ENCODE peak calls at places on chromosomes 3 and 15, in six cellular contexts. I is A549, J is GM12878, Y is K562, G is endothelial cell of umbilical vein, L is HepG2. P is an unnamed sample.
A peak's percentile ranks its signal among the peaks of the same experiment; 100 is the strongest.

GRCh38 chr15:79606831-79607355 is 174.8 kb downstream of the MINAR1 start:
- DNase-seq in L (no peak), Y (no peak), G (no peak), I (no peak), J (no peak), P (no peak)

GRCh38 chr3:108391917-108392585 is 95.7 kb downstream of the HHLA2 start:
- DNase-seq in I (no peak), L (no peak), G (no peak), J (no peak), Y (no peak), P (no peak)

GRCh38 chr3:9201278-9201677 is 48.2 kb downstream of the SRGAP3 start:
- DNase-seq in Y (no peak), J (no peak), G (no peak), I (no peak), L (no peak), P (no peak)

GRCh38 chr15:65085207-65085753 is 8.7 kb downstream of the KBTBD13 start:
- DNase-seq in Y (no peak), J (no peak), L (no peak), G (no peak), I (no peak), P (no peak)

GRCh38 chr15:81386947-81387346 is 12.9 kb upstream of the TMC3 start:
- DNase-seq in J (no peak), I (no peak), G (no peak), Y (no peak), L (no peak), P (no peak)

GRCh38 chr3:4981688-4982494 is 2.7 kb downstream of the BHLHE40 start:
- DNase-seq in J (no peak), I (peak; percentile 90), Y (no peak), G (peak; percentile 72), L (peak; percentile 70), P (peak; percentile 75)

GRCh38 chr15:98715401-98715800 is 67.1 kb downstream of the IGF1R start:
- DNase-seq in I (no peak), L (no peak), Y (no peak), G (no peak), J (no peak), P (no peak)

GRCh38 chr15:90529008-90529368 is 735 bp upstream of the CRTC3 start:
- DNase-seq in G (no peak), J (no peak), L (no peak), Y (no peak), I (no peak), P (no peak)

GRCh38 chr3:131907809-131908208 is 127.0 kb downstream of the CPNE4 start:
- DNase-seq in L (no peak), G (no peak), I (no peak), J (no peak), Y (no peak), P (no peak)

GRCh38 chr3:197746214-197746613 is 3.5 kb upstream of the FYTTD1 start:
- DNase-seq in I (no peak), Y (no peak), G (no peak), L (no peak), J (no peak), P (no peak)

GRCh38 chr3:32239638-32240550 is 1.4 kb downstream of the CMTM8 start:
- DNase-seq in G (peak; percentile 64), J (no peak), Y (peak; percentile 60), L (peak; percentile 65), I (peak; percentile 62), P (peak; percentile 67)

GRCh38 chr3:97885931-97886824 is 64.4 kb downstream of the CRYBG3 start:
- DNase-seq in G (peak; percentile 56), Y (no peak), I (no peak), J (no peak), L (no peak), P (no peak)

GRCh38 chr3:110810356-110810755 is 261.3 kb upstream of the NECTIN3 start:
- DNase-seq in Y (no peak), J (no peak), I (no peak), L (no peak), G (peak; percentile 61), P (no peak)

GRCh38 chr15:50828610-50829206 is 63.2 kb upstream of the SPPL2A start:
- DNase-seq in I (peak; percentile 76), J (no peak), Y (no peak), G (no peak), L (peak; percentile 70), P (peak; percentile 53)

GRCh38 chr3:8445861-8446260 is 55.8 kb upstream of the LMCD1 start:
- DNase-seq in L (no peak), G (peak; percentile 99), Y (no peak), I (peak; percentile 82), J (no peak), P (no peak)

GRCh38 chr15:87498545-87498944 is 758.0 kb downstream of the NTRK3 start:
- DNase-seq in Y (no peak), L (no peak), J (no peak), G (no peak), I (no peak), P (no peak)

GRCh38 chr15:92951800-92952199 is 51.7 kb downstream of the CHD2 start:
- DNase-seq in G (no peak), I (no peak), J (no peak), L (no peak), Y (no peak), P (no peak)

GRCh38 chr15:42511010-42511396 is 15.6 kb downstream of the SNAP23 start:
- DNase-seq in L (no peak), I (no peak), Y (no peak), G (peak; percentile 32), J (no peak), P (peak; percentile 46)

GRCh38 chr3:71725279-71725991 is at the start of gene EIF4E3:
- DNase-seq in L (no peak), J (no peak), Y (peak; percentile 85), I (no peak), G (no peak), P (peak; percentile 52)

GRCh38 chr3:187265461-187265955 is 26.0 kb downstream of the MASP1 start:
- DNase-seq in Y (no peak), L (no peak), I (no peak), J (no peak), G (peak; percentile 94), P (no peak)

GRCh38 chr15:101650145-101650544 is 2.0 kb downstream of the TM2D3 start:
- DNase-seq in I (no peak), G (no peak), J (no peak), Y (no peak), L (no peak), P (no peak)

GRCh38 chr15:88395241-88395640 is 71.9 kb downstream of the MRPL46 start:
- DNase-seq in G (no peak), J (no peak), Y (no peak), I (no peak), L (no peak), P (no peak)

GRCh38 chr3:157026091-157026490 is 133.9 kb downstream of the CCNL1 start:
- DNase-seq in Y (no peak), J (no peak), I (no peak), L (no peak), G (no peak), P (no peak)

GRCh38 chr3:126883241-126883640 is 99.7 kb upstream of the PLXNA1 start:
- DNase-seq in J (no peak), I (no peak), L (no peak), Y (no peak), G (no peak), P (peak; percentile 52)

GRCh38 chr3:126878664-126879063 is 104.3 kb upstream of the PLXNA1 start:
- DNase-seq in I (no peak), L (no peak), G (no peak), Y (no peak), J (no peak), P (no peak)

GRCh38 chr3:126885425-126885824 is 97.5 kb upstream of the PLXNA1 start:
- DNase-seq in L (no peak), G (no peak), J (no peak), Y (no peak), I (no peak), P (no peak)

GRCh38 chr3:126881861-126882260 is 101.1 kb upstream of the PLXNA1 start:
- DNase-seq in L (no peak), G (no peak), J (no peak), I (no peak), Y (peak; percentile 58), P (no peak)

GRCh38 chr3:126880898-126881297 is 102.0 kb upstream of the PLXNA1 start:
- DNase-seq in I (no peak), Y (no peak), J (no peak), G (no peak), L (no peak), P (peak; percentile 56)
- TF ChIP-seq MYC in I (no peak), Y (no peak), J (no peak), G (no peak), L (no peak), P (no peak)

GRCh38 chr3:185927501-185928200 is 10.2 kb downstream of the TRA2B start:
- DNase-seq in L (peak; percentile 46), G (no peak), J (no peak), I (no peak), Y (no peak), P (no peak)

GRCh38 chr3:185928532-185928931 is 9.3 kb downstream of the TRA2B start:
- DNase-seq in J (no peak), L (no peak), I (no peak), G (no peak), Y (no peak), P (no peak)

GRCh38 chr3:185930393-185931107 is 7.3 kb downstream of the TRA2B start:
- DNase-seq in G (peak; percentile 27), L (no peak), I (no peak), J (no peak), Y (no peak), P (no peak)

GRCh38 chr3:185931777-185932176 is 6.0 kb downstream of the TRA2B start:
- DNase-seq in I (no peak), J (no peak), L (no peak), G (peak; percentile 15), Y (no peak), P (no peak)

GRCh38 chr3:185929192-185930151 is 8.3 kb downstream of the TRA2B start:
- DNase-seq in G (peak; percentile 76), I (no peak), L (no peak), J (no peak), Y (no peak), P (no peak)
- H3K4me3 ChIP-seq in G (no peak overlapping the region), I (peak overlapping the region; percentile 9), L (no peak overlapping the region), J (peak overlapping the region; percentile 59), Y (no peak overlapping the region), P (peak overlapping the region; percentile 83)

GRCh38 chr3:112132975-112133448 is at the start of gene GCSAM:
- DNase-seq in L (no peak), I (no peak), G (no peak), J (peak; percentile 100), Y (no peak), P (peak; percentile 36)
- TF ChIP-seq MAX in L (no peak), I (no peak), G (no peak), J (peak; percentile 37), Y (no peak), P (no peak)

GRCh38 chr3:194500198-194500597 is 13.4 kb upstream of the ATP13A3 start:
- DNase-seq in G (no peak), L (no peak), Y (no peak), I (no peak), J (no peak), P (no peak)

GRCh38 chr3:194496217-194496881 is 9.5 kb upstream of the ATP13A3 start:
- DNase-seq in L (peak; percentile 90), J (no peak), I (no peak), Y (no peak), G (no peak), P (peak; percentile 25)

GRCh38 chr3:194503101-194503531 is 16.3 kb upstream of the ATP13A3 start:
- DNase-seq in L (no peak), J (no peak), I (no peak), G (no peak), Y (no peak), P (no peak)

GRCh38 chr3:194494951-194495374 is 8.2 kb upstream of the ATP13A3 start:
- DNase-seq in J (no peak), I (no peak), Y (no peak), L (peak; percentile 89), G (no peak), P (no peak)

GRCh38 chr3:194497799-194498575 is 11.2 kb upstream of the ATP13A3 start:
- DNase-seq in I (no peak), G (no peak), J (no peak), L (peak; percentile 58), Y (no peak), P (no peak)
- TF ChIP-seq MYC in I (no peak), G (no peak), J (no peak), L (no peak), Y (no peak), P (no peak)